ENCODE peak calls at places on chromosomes 12 and 14, in four cellular contexts. One of them, this sample, is unnamed.
A peak's percentile ranks its signal among the peaks of the same experiment; 100 is the strongest.

GRCh38 chr14:105205718-105206208 is 24.7 kb upstream of the NUDT14 start:
- DNase-seq in A549: peak; percentile 63
- DNase-seq in endothelial cell of umbilical vein: no peak
- DNase-seq in GM12878: no peak
- DNase-seq in this sample: no peak

GRCh38 chr12:76266797-76267196 is 81.4 kb downstream of the BBS10 start:
- DNase-seq in A549: peak; percentile 6
- DNase-seq in endothelial cell of umbilical vein: peak; percentile 64
- DNase-seq in GM12878: no peak
- DNase-seq in this sample: no peak

GRCh38 chr12:46516933-46517578 is 144.5 kb upstream of the SLC38A2 start:
- DNase-seq in A549: no peak
- DNase-seq in GM12878: peak; percentile 85
- DNase-seq in endothelial cell of umbilical vein: no peak
- DNase-seq in this sample: no peak

GRCh38 chr14:76589246-76589645 is 172.0 kb upstream of the VASH1 start:
- DNase-seq in endothelial cell of umbilical vein: no peak
- DNase-seq in A549: peak; percentile 9
- DNase-seq in GM12878: no peak
- DNase-seq in this sample: no peak

GRCh38 chr12:86264451-86265328 is 8.5 kb upstream of the MGAT4C start:
- DNase-seq in A549: no peak
- DNase-seq in endothelial cell of umbilical vein: no peak
- DNase-seq in GM12878: no peak
- DNase-seq in this sample: no peak

GRCh38 chr14:106506901-106507305 is 980.5 kb downstream of the TMEM121 start:
- DNase-seq in GM12878: no peak
- DNase-seq in endothelial cell of umbilical vein: no peak
- DNase-seq in A549: no peak
- DNase-seq in this sample: no peak

GRCh38 chr14:36173161-36173560 is 3.4 kb downstream of the PTCSC3 start:
- DNase-seq in GM12878: no peak
- DNase-seq in A549: no peak
- DNase-seq in endothelial cell of umbilical vein: no peak
- DNase-seq in this sample: no peak

GRCh38 chr12:31506907-31507306 is 84.0 kb downstream of the DENND5B start:
- DNase-seq in A549: no peak
- DNase-seq in GM12878: no peak
- DNase-seq in endothelial cell of umbilical vein: peak; percentile 72
- DNase-seq in this sample: no peak

GRCh38 chr14:23154876-23155587 is 28.4 kb downstream of the SLC7A8 start:
- DNase-seq in endothelial cell of umbilical vein: peak; percentile 85
- DNase-seq in A549: peak; percentile 41
- DNase-seq in GM12878: no peak
- DNase-seq in this sample: no peak

GRCh38 chr14:89853976-89854693 is 100.4 kb downstream of the EFCAB11 start:
- DNase-seq in GM12878: no peak
- DNase-seq in endothelial cell of umbilical vein: no peak
- DNase-seq in A549: no peak
- DNase-seq in this sample: no peak

GRCh38 chr12:112179936-112180335 is 54.6 kb downstream of the TRAFD1 start:
- DNase-seq in GM12878: no peak
- DNase-seq in endothelial cell of umbilical vein: no peak
- DNase-seq in A549: no peak
- DNase-seq in this sample: no peak

GRCh38 chr14:99899578-99900178 is 106.5 kb downstream of the EML1 start:
- DNase-seq in A549: peak; percentile 15
- DNase-seq in endothelial cell of umbilical vein: peak; percentile 45
- DNase-seq in GM12878: no peak
- DNase-seq in this sample: peak; percentile 28

GRCh38 chr12:112967858-112968257 is 10.5 kb upstream of the OAS2 start:
- DNase-seq in A549: no peak
- DNase-seq in endothelial cell of umbilical vein: no peak
- DNase-seq in GM12878: no peak
- DNase-seq in this sample: no peak

GRCh38 chr12:32047357-32047828 is 59.3 kb upstream of the BICD1 start:
- DNase-seq in endothelial cell of umbilical vein: peak; percentile 22
- DNase-seq in GM12878: no peak
- DNase-seq in A549: no peak
- DNase-seq in this sample: no peak

GRCh38 chr12:120264511-120265202 is 873 bp downstream of the PXN start:
- DNase-seq in A549: no peak
- DNase-seq in GM12878: no peak
- DNase-seq in endothelial cell of umbilical vein: no peak
- DNase-seq in this sample: no peak

GRCh38 chr12:48997719-48998496 is 1.3 kb downstream of the DDN start:
- DNase-seq in endothelial cell of umbilical vein: no peak
- DNase-seq in A549: peak; percentile 55
- DNase-seq in GM12878: no peak
- DNase-seq in this sample: peak; percentile 67

GRCh38 chr14:89349196-89350008 is 67.6 kb downstream of the FOXN3 start:
- DNase-seq in A549: peak; percentile 35
- DNase-seq in GM12878: no peak
- DNase-seq in endothelial cell of umbilical vein: no peak
- DNase-seq in this sample: no peak

GRCh38 chr12:49031573-49032161 is 13.1 kb upstream of the PRKAG1 start:
- DNase-seq in endothelial cell of umbilical vein: no peak
- DNase-seq in A549: no peak
- DNase-seq in GM12878: no peak
- DNase-seq in this sample: no peak

GRCh38 chr14:73242274-73242960 is 5.1 kb downstream of the PAPLN start:
- DNase-seq in GM12878: peak; percentile 42
- DNase-seq in A549: no peak
- DNase-seq in endothelial cell of umbilical vein: no peak
- DNase-seq in this sample: peak; percentile 43

GRCh38 chr12:108772247-108772646 is 40.9 kb upstream of the CORO1C start:
- DNase-seq in endothelial cell of umbilical vein: no peak
- DNase-seq in GM12878: peak; percentile 25
- DNase-seq in A549: no peak
- DNase-seq in this sample: peak; percentile 29

GRCh38 chr14:85252011-85252410 is 277.9 kb upstream of the FLRT2 start:
- DNase-seq in A549: peak; percentile 17
- DNase-seq in endothelial cell of umbilical vein: peak; percentile 84
- DNase-seq in GM12878: no peak
- DNase-seq in this sample: no peak

GRCh38 chr12:74441872-74442271 is 95.8 kb upstream of the ATXN7L3B start:
- DNase-seq in GM12878: no peak
- DNase-seq in endothelial cell of umbilical vein: no peak
- DNase-seq in A549: no peak
- DNase-seq in this sample: no peak

GRCh38 chr12:7178481-7178880 is 11.0 kb upstream of the PEX5 start:
- DNase-seq in GM12878: no peak
- DNase-seq in A549: no peak
- DNase-seq in endothelial cell of umbilical vein: no peak
- DNase-seq in this sample: no peak

GRCh38 chr12:70444903-70445302 is 78.8 kb downstream of the KCNMB4 start:
- DNase-seq in GM12878: no peak
- DNase-seq in endothelial cell of umbilical vein: peak; percentile 64
- DNase-seq in A549: no peak
- DNase-seq in this sample: no peak

GRCh38 chr14:94309721-94310120 is 13.4 kb downstream of the SERPINA6 start:
- DNase-seq in A549: no peak
- DNase-seq in endothelial cell of umbilical vein: no peak
- DNase-seq in GM12878: no peak
- DNase-seq in this sample: no peak

GRCh38 chr12:130436741-130437501 is 99.2 kb downstream of the PIWIL1 start:
- DNase-seq in GM12878: no peak
- DNase-seq in A549: no peak
- DNase-seq in endothelial cell of umbilical vein: no peak
- DNase-seq in this sample: no peak

GRCh38 chr12:14910090-14910915 is 24.6 kb upstream of the MGP start:
- DNase-seq in endothelial cell of umbilical vein: peak; percentile 87
- DNase-seq in GM12878: no peak
- DNase-seq in A549: no peak
- DNase-seq in this sample: peak; percentile 44

GRCh38 chr14:91232052-91232451 is 12.5 kb downstream of the GPR68 start:
- DNase-seq in endothelial cell of umbilical vein: no peak
- DNase-seq in A549: no peak
- DNase-seq in GM12878: no peak
- DNase-seq in this sample: peak; percentile 84

GRCh38 chr14:102902086-102902485 is 20.4 kb upstream of the AMN start:
- DNase-seq in endothelial cell of umbilical vein: no peak
- DNase-seq in GM12878: no peak
- DNase-seq in A549: no peak
- DNase-seq in this sample: no peak

GRCh38 chr12:109126781-109127180 is 10.4 kb downstream of the ACACB start:
- DNase-seq in endothelial cell of umbilical vein: no peak
- DNase-seq in GM12878: no peak
- DNase-seq in A549: no peak
- DNase-seq in this sample: no peak

GRCh38 chr12:57943438-57944080 is 2.2 kb downstream of the ATP23 start:
- DNase-seq in A549: no peak
- DNase-seq in GM12878: no peak
- DNase-seq in endothelial cell of umbilical vein: no peak
- DNase-seq in this sample: no peak

GRCh38 chr14:93160353-93160801 is 24.3 kb downstream of the MOAP1 start:
- DNase-seq in GM12878: no peak
- DNase-seq in endothelial cell of umbilical vein: no peak
- DNase-seq in A549: peak; percentile 62
- DNase-seq in this sample: peak; percentile 44

GRCh38 chr14:23751591-23751990 is 115.4 kb downstream of the DHRS2 start:
- DNase-seq in endothelial cell of umbilical vein: no peak
- DNase-seq in A549: no peak
- DNase-seq in GM12878: no peak
- DNase-seq in this sample: no peak

GRCh38 chr12:109740694-109741245 is 27.1 kb downstream of the FAM222A start:
- DNase-seq in GM12878: no peak
- DNase-seq in A549: no peak
- DNase-seq in endothelial cell of umbilical vein: no peak
- DNase-seq in this sample: no peak

GRCh38 chr14:99137001-99137700 is 134.8 kb downstream of the BCL11B start:
- DNase-seq in A549: no peak
- DNase-seq in endothelial cell of umbilical vein: no peak
- DNase-seq in GM12878: no peak
- DNase-seq in this sample: peak; percentile 38

GRCh38 chr12:95859344-95859816 is 628 bp downstream of the SNRPF start:
- DNase-seq in GM12878: no peak
- DNase-seq in A549: peak; percentile 38
- DNase-seq in endothelial cell of umbilical vein: no peak
- DNase-seq in this sample: peak; percentile 56

GRCh38 chr12:11650697-11651281 is 1.3 kb downstream of the ETV6 start:
- DNase-seq in GM12878: peak; percentile 40
- DNase-seq in A549: no peak
- DNase-seq in endothelial cell of umbilical vein: peak; percentile 68
- DNase-seq in this sample: peak; percentile 78

GRCh38 chr12:50387487-50387886 is 8.9 kb downstream of the FAM186A start:
- DNase-seq in GM12878: no peak
- DNase-seq in endothelial cell of umbilical vein: no peak
- DNase-seq in A549: no peak
- DNase-seq in this sample: no peak

GRCh38 chr14:48723841-48724495 is 862.2 kb downstream of the RPS29 start:
- DNase-seq in endothelial cell of umbilical vein: no peak
- DNase-seq in A549: no peak
- DNase-seq in GM12878: no peak
- DNase-seq in this sample: no peak

GRCh38 chr14:65849558-65849957 is 437.0 kb downstream of the FUT8 start:
- DNase-seq in endothelial cell of umbilical vein: no peak
- DNase-seq in GM12878: no peak
- DNase-seq in A549: no peak
- DNase-seq in this sample: peak; percentile 9

DNA sequence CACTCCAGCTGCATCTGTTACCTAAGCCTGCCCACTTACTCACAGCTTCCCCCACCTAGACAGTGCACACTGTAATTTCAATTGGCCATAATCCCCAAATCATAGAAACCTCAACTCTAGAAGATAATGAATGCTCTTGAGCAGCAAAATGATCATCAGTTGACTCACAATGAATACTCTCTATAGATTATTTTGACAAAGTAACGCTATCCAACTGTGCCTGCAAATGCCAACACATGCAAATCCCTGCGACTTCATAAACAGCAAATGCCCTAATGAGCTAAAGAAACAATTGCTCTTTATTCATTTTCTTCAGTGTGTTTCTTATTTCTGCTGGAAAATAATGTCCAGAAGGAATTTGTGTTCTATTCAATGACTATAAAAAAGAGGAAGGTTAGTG is 319.5 kb downstream of the PAWR start:
- DNase-seq in GM12878: no peak
- DNase-seq in A549: no peak
- DNase-seq in endothelial cell of umbilical vein: no peak
- DNase-seq in this sample: no peak
- TF ChIP-seq MYC in GM12878: no peak
- TF ChIP-seq MYC in A549: no peak
- TF ChIP-seq MYC in endothelial cell of umbilical vein: no peak
- TF ChIP-seq MYC in this sample: no peak

GRCh38 chr12:104720346-104721064 is 237.6 kb downstream of the SLC41A2 start:
- DNase-seq in endothelial cell of umbilical vein: peak; percentile 44
- DNase-seq in A549: no peak
- DNase-seq in GM12878: no peak
- DNase-seq in this sample: no peak
- H3K4me3 ChIP-seq in endothelial cell of umbilical vein: no peak overlapping the region
- H3K4me3 ChIP-seq in A549: no peak overlapping the region
- H3K4me3 ChIP-seq in GM12878: peak overlapping the region; percentile 40
- H3K4me3 ChIP-seq in this sample: no peak overlapping the region

GRCh38 chr12:103768467-103769123 is 72.4 kb downstream of the NT5DC3 start:
- DNase-seq in A549: peak; percentile 57
- DNase-seq in GM12878: no peak
- DNase-seq in endothelial cell of umbilical vein: no peak
- DNase-seq in this sample: peak; percentile 55
- TF ChIP-seq MYC in A549: no peak
- TF ChIP-seq MYC in GM12878: no peak
- TF ChIP-seq MYC in endothelial cell of umbilical vein: no peak
- TF ChIP-seq MYC in this sample: no peak

GRCh38 chr14:68945585-68946289 is 33.4 kb downstream of the ACTN1 start:
- DNase-seq in A549: no peak
- DNase-seq in endothelial cell of umbilical vein: no peak
- DNase-seq in GM12878: no peak
- DNase-seq in this sample: no peak
- H3K4me3 ChIP-seq in A549: no peak overlapping the region
- H3K4me3 ChIP-seq in endothelial cell of umbilical vein: no peak overlapping the region
- H3K4me3 ChIP-seq in GM12878: no peak overlapping the region
- H3K4me3 ChIP-seq in this sample: no peak overlapping the region

DNA sequence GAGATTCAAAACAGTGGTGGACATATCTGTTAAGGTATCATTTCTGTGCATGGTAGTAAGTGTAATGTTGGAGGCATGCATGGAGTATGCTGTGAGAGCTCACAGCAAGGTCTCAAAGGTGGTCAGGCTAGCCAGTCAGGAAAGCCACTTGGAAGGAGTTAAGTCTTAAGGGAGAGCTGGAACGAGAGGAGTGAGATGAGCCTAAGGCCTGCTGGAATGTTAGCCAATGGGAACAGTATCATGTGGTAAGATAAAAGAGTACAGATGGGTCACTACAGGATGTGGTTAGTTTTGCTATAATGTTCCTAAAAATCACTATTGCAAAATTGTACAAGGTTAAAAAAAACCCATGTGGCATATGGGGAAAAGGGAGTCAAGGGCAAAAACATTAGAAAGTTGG is 311.7 kb upstream of the E2F7 start:
- DNase-seq in endothelial cell of umbilical vein: no peak
- DNase-seq in GM12878: no peak
- DNase-seq in A549: no peak
- DNase-seq in this sample: peak; percentile 8
- TF ChIP-seq MYC in endothelial cell of umbilical vein: no peak
- TF ChIP-seq MYC in GM12878: no peak
- TF ChIP-seq MYC in A549: no peak
- TF ChIP-seq MYC in this sample: no peak

GRCh38 chr12:93476555-93476954 is 9.2 kb downstream of the MRPL42 start:
- DNase-seq in endothelial cell of umbilical vein: no peak
- DNase-seq in GM12878: no peak
- DNase-seq in A549: no peak
- DNase-seq in this sample: no peak
- H3K4me3 ChIP-seq in endothelial cell of umbilical vein: no peak overlapping the region
- H3K4me3 ChIP-seq in GM12878: no peak overlapping the region
- H3K4me3 ChIP-seq in A549: no peak overlapping the region
- H3K4me3 ChIP-seq in this sample: no peak overlapping the region

GRCh38 chr12:124730455-124730932 is 133.2 kb downstream of the SCARB1 start:
- DNase-seq in GM12878: no peak
- DNase-seq in A549: peak; percentile 73
- DNase-seq in endothelial cell of umbilical vein: peak; percentile 37
- DNase-seq in this sample: no peak
- TF ChIP-seq MYC in GM12878: no peak
- TF ChIP-seq MYC in A549: no peak
- TF ChIP-seq MYC in endothelial cell of umbilical vein: no peak
- TF ChIP-seq MYC in this sample: no peak